ENCODE peak calls at places on chromosomes 12 and 14, in six cellular contexts. D is cardiac muscle cell, K is SK-N-SH, M is hepatocyte, P is brain microvascular endothelial cell, N is OCI-LY7. Y is an unnamed sample.

GRCh38 chr12:78797201-78797931 is 67.2 kb upstream of the SYT1 start:
- DNase-seq in D (no peak), K (no peak), M (no peak), P (peak), N (no peak), Y (no peak)

GRCh38 chr12:6612652-6613014 is 5.5 kb upstream of the CHD4 start:
- DNase-seq in D (no peak), K (no peak), M (no peak), P (no peak), N (peak), Y (no peak)

GRCh38 chr12:93137656-93138612 is 208.8 kb upstream of the EEA1 start:
- DNase-seq in D (no peak), K (no peak), M (peak), P (peak), N (no peak), Y (no peak)

GRCh38 chr12:114392909-114393308 is 13.0 kb downstream of the TBX5 start:
- DNase-seq in D (no peak), K (no peak), M (no peak), P (no peak), N (no peak), Y (no peak)

GRCh38 chr14:53888535-53889386 is 67.9 kb downstream of the BMP4 start:
- DNase-seq in D (no peak), K (no peak), M (peak), P (no peak), N (no peak), Y (peak)

GRCh38 chr14:59004012-59004411 is 184.5 kb upstream of the DAAM1 start:
- DNase-seq in D (peak), K (no peak), M (no peak), P (no peak), N (no peak), Y (no peak)

GRCh38 chr14:53550776-53551175 is 397.7 kb upstream of the DDHD1 start:
- DNase-seq in D (no peak), K (no peak), M (no peak), P (no peak), N (no peak), Y (no peak)

GRCh38 chr12:94305293-94305957 is 154.2 kb downstream of the CEP83 start:
- DNase-seq in D (no peak), K (no peak), M (no peak), P (no peak), N (no peak), Y (no peak)

GRCh38 chr14:27384124-27384523 is 786.3 kb upstream of the NOVA1 start:
- DNase-seq in D (no peak), K (no peak), M (no peak), P (no peak), N (no peak), Y (no peak)

GRCh38 chr12:64744422-64745258 is 14.6 kb downstream of the GNS start:
- DNase-seq in D (no peak), K (no peak), M (no peak), P (no peak), N (no peak), Y (peak)

GRCh38 chr12:113658030-113658655 is 186.5 kb upstream of the LHX5 start:
- DNase-seq in D (no peak), K (no peak), M (no peak), P (peak), N (no peak), Y (no peak)

GRCh38 chr14:62081012-62081612 is 318.9 kb downstream of the SNAPC1 start:
- DNase-seq in D (no peak), K (no peak), M (no peak), P (no peak), N (peak), Y (no peak)

GRCh38 chr12:48350249-48351021 is at the start of gene ZNF641:
- DNase-seq in D (peak), K (peak), M (peak), P (peak), N (peak), Y (peak)

GRCh38 chr14:75999511-76000190 is 14.1 kb downstream of the IFT43 start:
- DNase-seq in D (peak), K (no peak), M (no peak), P (no peak), N (no peak), Y (no peak)
- H3K27ac ChIP-seq in D (no peak), K (no peak), M (no peak), P (no peak), N (no peak), Y (no peak)

GRCh38 chr12:108977360-108977759 is 43.5 kb downstream of the SVOP start:
- DNase-seq in D (no peak), K (no peak), M (no peak), P (no peak), N (no peak), Y (no peak)

GRCh38 chr12:108985750-108986149 is 35.1 kb downstream of the SVOP start:
- DNase-seq in D (no peak), K (no peak), M (no peak), P (no peak), N (no peak), Y (no peak)

GRCh38 chr12:108982621-108983219 is 38.1 kb downstream of the SVOP start:
- DNase-seq in D (no peak), K (no peak), M (no peak), P (no peak), N (no peak), Y (no peak)

GRCh38 chr12:108981835-108982234 is 39.0 kb downstream of the SVOP start:
- DNase-seq in D (no peak), K (no peak), M (no peak), P (no peak), N (no peak), Y (no peak)

GRCh38 chr12:108980831-108981618 is 39.8 kb downstream of the SVOP start:
- DNase-seq in D (peak), K (no peak), M (no peak), P (peak), N (no peak), Y (no peak)
- H3K27ac ChIP-seq in D (peak), K (no peak), M (no peak), P (peak), N (no peak), Y (no peak)

GRCh38 chr12:946656-947055 is 2.8 kb downstream of the RAD52 start:
- DNase-seq in D (no peak), K (no peak), M (no peak), P (peak), N (no peak), Y (no peak)

GRCh38 chr12:946212-946611 is 3.3 kb downstream of the RAD52 start:
- DNase-seq in D (no peak), K (no peak), M (no peak), P (peak), N (no peak), Y (no peak)

GRCh38 chr12:951166-951565 is 1.7 kb upstream of the RAD52 start:
- DNase-seq in D (no peak), K (no peak), M (peak), P (no peak), N (no peak), Y (peak)

GRCh38 chr12:949337-950099 is at the start of gene RAD52:
- DNase-seq in D (peak), K (peak), M (peak), P (peak), N (peak), Y (peak)

DNA sequence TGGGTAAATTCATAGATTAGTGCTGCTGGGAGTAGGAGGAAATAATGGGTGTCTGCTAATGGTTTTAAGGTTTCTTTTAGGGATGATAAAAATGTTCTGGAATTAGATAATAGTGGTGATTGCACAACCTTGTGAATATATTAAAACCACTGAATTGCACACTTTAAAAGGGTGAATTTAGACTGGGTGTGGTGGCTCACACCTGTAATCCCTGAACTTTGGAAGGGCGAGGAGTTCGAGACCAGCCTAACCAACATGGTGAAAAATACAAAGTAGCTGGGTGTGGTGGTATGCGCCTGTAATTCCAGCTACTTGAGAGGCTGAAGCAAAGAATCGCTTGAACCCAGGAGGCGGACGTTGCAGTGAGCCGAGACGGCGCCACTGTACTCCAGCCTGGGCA is 1.3 kb downstream of the RAD52 start:
- DNase-seq in D (no peak), K (no peak), M (no peak), P (no peak), N (no peak), Y (peak)
- H3K27ac ChIP-seq in D (peak), K (no peak), M (peak), P (no peak), N (no peak), Y (peak)

DNA sequence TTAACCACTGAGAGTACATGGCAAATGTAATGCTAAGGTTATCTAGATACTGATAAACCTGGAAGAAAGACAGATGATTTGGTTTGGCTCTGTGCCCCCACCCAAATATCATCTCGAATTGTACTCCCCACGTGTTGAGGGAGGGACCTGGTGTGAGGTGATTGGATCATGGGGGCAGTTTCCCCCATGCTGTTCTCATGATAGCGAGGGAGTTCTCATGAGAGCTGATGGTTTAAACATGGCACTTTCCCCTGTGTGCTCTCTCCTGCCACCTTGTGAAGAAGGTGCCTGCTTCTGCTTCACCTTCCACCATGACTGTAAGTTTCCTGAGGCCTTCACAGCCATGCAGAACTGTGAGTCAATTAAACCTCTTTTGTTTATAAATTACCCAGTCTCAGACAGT is 14.2 kb downstream of the NOXRED1 start:
- DNase-seq in D (peak), K (no peak), M (peak), P (no peak), N (peak), Y (peak)
- H3K27ac ChIP-seq in D (no peak), K (no peak), M (no peak), P (no peak), N (no peak), Y (no peak)

DNA sequence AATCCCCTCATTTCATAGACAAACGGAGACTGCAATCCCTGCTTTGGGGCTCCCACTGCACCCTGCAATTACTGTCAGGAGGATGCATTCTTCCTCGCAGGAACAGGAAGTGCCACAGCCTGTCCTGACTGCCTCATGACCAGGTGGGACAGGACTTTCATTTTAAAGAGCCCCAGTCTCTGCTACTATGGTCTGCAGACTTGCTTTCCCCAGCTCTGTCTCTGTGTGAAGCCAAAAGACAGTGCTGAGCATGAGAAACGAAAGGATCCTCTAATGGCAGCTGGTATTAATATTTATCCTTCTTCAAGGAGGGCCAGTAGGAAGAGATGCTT is 60.0 kb upstream of the PNMA1 start:
- DNase-seq in D (no peak), K (no peak), M (no peak), P (no peak), N (peak), Y (no peak)
- H3K27ac ChIP-seq in D (no peak), K (no peak), M (peak), P (no peak), N (peak), Y (peak)

DNA sequence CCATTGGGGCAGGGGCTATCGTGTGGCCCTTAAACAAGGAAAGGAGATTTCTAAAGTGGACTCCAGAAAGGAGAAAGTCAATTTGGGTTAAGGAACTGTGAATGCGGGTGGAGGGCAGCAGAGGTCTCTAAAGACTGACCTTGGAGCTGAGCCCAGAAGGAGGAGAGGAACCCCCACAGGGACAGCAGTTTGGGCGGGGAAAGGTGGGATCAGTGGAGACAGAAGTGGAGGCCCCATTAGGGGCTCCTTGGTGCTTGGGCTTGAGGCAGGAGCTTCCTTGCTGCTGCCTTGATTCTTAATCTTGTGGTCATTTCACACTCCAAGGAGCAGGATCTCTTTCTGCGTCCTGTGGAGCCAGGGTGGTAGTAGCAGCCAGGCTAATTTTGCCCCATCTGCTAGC is 1.5 kb upstream of the CLMN start:
- DNase-seq in D (no peak), K (no peak), M (no peak), P (no peak), N (no peak), Y (no peak)
- H3K27ac ChIP-seq in D (no peak), K (no peak), M (no peak), P (no peak), N (no peak), Y (no peak)

DNA sequence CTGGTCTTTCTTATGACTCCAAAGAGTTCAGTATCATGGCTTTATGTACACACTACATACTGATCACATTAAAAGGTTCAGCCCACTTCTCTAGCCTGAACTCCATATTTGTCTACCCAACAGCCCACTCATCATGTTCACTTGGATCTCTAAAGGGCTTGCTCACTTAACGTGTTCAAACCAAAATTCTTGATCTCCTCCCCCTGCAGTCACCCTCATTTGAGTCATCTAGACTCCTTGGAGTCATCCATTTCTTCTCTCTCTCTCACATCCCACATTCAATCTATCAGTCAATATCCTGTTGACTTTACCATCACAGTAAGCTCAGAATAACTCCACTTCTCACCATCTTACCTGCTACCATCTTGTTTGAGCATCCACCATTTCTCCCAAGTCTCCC is 148.4 kb upstream of the ARID2 start:
- DNase-seq in D (no peak), K (no peak), M (no peak), P (no peak), N (no peak), Y (no peak)
- H3K27ac ChIP-seq in D (no peak), K (no peak), M (no peak), P (no peak), N (no peak), Y (no peak)

GRCh38 chr12:128790221-128790620 is 33.5 kb downstream of the SLC15A4 start:
- DNase-seq in D (no peak), K (no peak), M (no peak), P (no peak), N (no peak), Y (no peak)
- H3K27ac ChIP-seq in D (no peak), K (no peak), M (no peak), P (no peak), N (peak), Y (no peak)

DNA sequence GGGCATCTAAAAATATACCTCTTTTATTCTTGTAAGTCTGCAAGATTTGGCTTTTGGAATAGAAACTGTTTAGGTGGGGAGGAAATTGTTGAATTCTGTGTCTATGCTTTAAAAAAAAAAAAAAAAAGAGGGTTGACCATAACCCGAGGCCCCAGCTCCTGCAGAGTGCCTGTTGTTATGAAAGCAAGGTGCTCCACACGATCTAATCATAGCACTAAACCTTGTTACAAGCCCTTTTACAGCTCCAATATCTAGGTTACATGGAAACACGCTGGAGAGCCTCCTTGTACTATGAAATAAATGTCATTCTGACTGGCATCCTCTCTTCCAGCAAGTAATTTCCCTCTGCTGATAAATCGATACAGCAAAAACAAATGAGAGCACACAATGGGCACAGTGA is 303.1 kb upstream of the SOX5 start:
- DNase-seq in D (peak), K (peak), M (peak), P (no peak), N (no peak), Y (peak)
- H3K27ac ChIP-seq in D (no peak), K (peak), M (no peak), P (no peak), N (no peak), Y (no peak)